ENCODE peak calls at places on chromosome 3, in six cellular contexts. R is activated naive CD8-positive, alpha-beta T cell treated with anti-CD3 and anti-CD28 coated beads for 36 hours; F is activated gamma-delta T cell; N is SK-MEL-5; D is MCF 10A; U is stimulated activated CD4-positive, alpha-beta T cell treated with anti-CD3 and anti-CD28 coated beads, Interleukin-1b, Interleukin-23, amount 100 ng/mL, for 4 hours. M is an unnamed sample.

GRCh38 chr3:21795152-21795837 is 44.3 kb upstream of the ZNF385D start:
- DNase-seq in R (no peak), F (no peak), N (no peak), D (no peak), U (no peak), M (no peak)

GRCh38 chr3:138625707-138626365 is 17.3 kb downstream of the FAIM start:
- DNase-seq in R (no peak), F (no peak), N (no peak), D (peak; percentile 74), U (no peak), M (no peak)

GRCh38 chr3:102630531-102630930 is 195.7 kb downstream of the ZPLD1 start:
- DNase-seq in R (no peak), F (no peak), N (no peak), D (no peak), U (no peak), M (no peak)

GRCh38 chr3:10339376-10339955 is 18.6 kb upstream of the SEC13 start:
- DNase-seq in R (no peak), F (no peak), N (no peak), D (no peak), U (no peak), M (no peak)

GRCh38 chr3:124257332-124257864 is 265.5 kb upstream of the ROPN1 start:
- DNase-seq in R (no peak), F (no peak), N (no peak), D (no peak), U (no peak), M (no peak)

GRCh38 chr3:189756651-189757078 is 125.5 kb downstream of the TP63 start:
- DNase-seq in R (no peak), F (no peak), N (no peak), D (peak; percentile 26), U (no peak), M (no peak)

GRCh38 chr3:163916596-163917560 is 1161.4 kb downstream of the SI start:
- DNase-seq in R (no peak), F (no peak), N (peak; percentile 67), D (peak; percentile 40), U (no peak), M (no peak)

GRCh38 chr3:73529280-73530029 is 95.3 kb downstream of the PDZRN3 start:
- DNase-seq in R (no peak), F (no peak), N (no peak), D (no peak), U (no peak), M (no peak)

GRCh38 chr3:58237238-58237939 is at the start of gene ABHD6:
- DNase-seq in R (peak; percentile 86), F (peak; percentile 59), N (peak; percentile 59), D (peak; percentile 69), U (peak; percentile 80), M (peak; percentile 95)

GRCh38 chr3:114011059-114011797 is 45.1 kb downstream of the CCDC191 start:
- DNase-seq in R (no peak), F (no peak), N (no peak), D (no peak), U (no peak), M (no peak)

GRCh38 chr3:113218679-113219040 is 7.3 kb downstream of the BOC start:
- DNase-seq in R (no peak), F (no peak), N (no peak), D (no peak), U (no peak), M (no peak)

GRCh38 chr3:66224220-66224619 is 3.4 kb downstream of the SLC25A26 start:
- DNase-seq in R (peak; percentile 5), F (no peak), N (no peak), D (no peak), U (no peak), M (no peak)

GRCh38 chr3:30693470-30694120 is 87.2 kb downstream of the TGFBR2 start:
- DNase-seq in R (peak; percentile 31), F (no peak), N (peak; percentile 81), D (peak; percentile 75), U (no peak), M (no peak)

M was measured in stimulated activated effector memory CD8-positive, alpha-beta T cell treated with anti-CD3 and anti-CD28 coated beads, Interleukin-12 subunit alpha, Interleukin-12 subunit beta, amount 100 ng/mL, for 72 hours.